ENCODE peak calls at places on chromosomes 13 and 19, in seven cellular contexts. One of them, this sample, is unnamed.
A peak's percentile ranks its signal among the peaks of the same experiment; 100 is the strongest.

GRCh38 chr13:60431108-60431700 is 34.2 kb downstream of the TDRD3 start:
- DNase-seq in endodermal cell: no peak
- DNase-seq in left ventricle myocardium inferior: no peak
- DNase-seq in psoas muscle: no peak
- DNase-seq in Calu3: peak; percentile 0
- DNase-seq in nephron progenitor cell: peak; percentile 3
- DNase-seq in choroid plexus epithelial cell: peak; percentile 85
- DNase-seq in this sample: no peak

GRCh38 chr13:114096811-114097503 is 35.5 kb downstream of the RASA3 start:
- DNase-seq in endodermal cell: peak; percentile 43
- DNase-seq in left ventricle myocardium inferior: no peak
- DNase-seq in psoas muscle: peak; percentile 50
- DNase-seq in Calu3: no peak
- DNase-seq in nephron progenitor cell: no peak
- DNase-seq in choroid plexus epithelial cell: no peak
- DNase-seq in this sample: no peak

GRCh38 chr13:89695343-89696257 is 1651.9 kb upstream of the MIR17HG start:
- DNase-seq in endodermal cell: peak; percentile 88
- DNase-seq in left ventricle myocardium inferior: no peak
- DNase-seq in psoas muscle: no peak
- DNase-seq in Calu3: peak; percentile 30
- DNase-seq in nephron progenitor cell: peak; percentile 68
- DNase-seq in choroid plexus epithelial cell: peak; percentile 69
- DNase-seq in this sample: peak; percentile 70

GRCh38 chr13:48121733-48122132 is 26.8 kb upstream of the MED4 start:
- DNase-seq in endodermal cell: no peak
- DNase-seq in left ventricle myocardium inferior: no peak
- DNase-seq in psoas muscle: no peak
- DNase-seq in Calu3: no peak
- DNase-seq in nephron progenitor cell: peak; percentile 8
- DNase-seq in choroid plexus epithelial cell: no peak
- DNase-seq in this sample: no peak

GRCh38 chr13:26658972-26659371 is 101.5 kb downstream of the WASF3 start:
- DNase-seq in endodermal cell: no peak
- DNase-seq in left ventricle myocardium inferior: no peak
- DNase-seq in psoas muscle: no peak
- DNase-seq in Calu3: no peak
- DNase-seq in nephron progenitor cell: no peak
- DNase-seq in choroid plexus epithelial cell: no peak
- DNase-seq in this sample: no peak

GRCh38 chr13:36788276-36788675 is 30.7 kb upstream of the RFXAP start:
- DNase-seq in endodermal cell: no peak
- DNase-seq in left ventricle myocardium inferior: no peak
- DNase-seq in psoas muscle: no peak
- DNase-seq in Calu3: no peak
- DNase-seq in nephron progenitor cell: no peak
- DNase-seq in choroid plexus epithelial cell: no peak
- DNase-seq in this sample: no peak

GRCh38 chr19:45391346-45391745 is 13.5 kb downstream of the PPP1R13L start:
- DNase-seq in endodermal cell: peak; percentile 73
- DNase-seq in left ventricle myocardium inferior: no peak
- DNase-seq in psoas muscle: no peak
- DNase-seq in Calu3: no peak
- DNase-seq in nephron progenitor cell: no peak
- DNase-seq in choroid plexus epithelial cell: peak; percentile 44
- DNase-seq in this sample: no peak

GRCh38 chr19:32570081-32570785 is 10.8 kb upstream of the PDCD5 start:
- DNase-seq in endodermal cell: peak; percentile 86
- DNase-seq in left ventricle myocardium inferior: no peak
- DNase-seq in psoas muscle: peak; percentile 9
- DNase-seq in Calu3: peak; percentile 68
- DNase-seq in nephron progenitor cell: peak; percentile 56
- DNase-seq in choroid plexus epithelial cell: peak; percentile 83
- DNase-seq in this sample: peak; percentile 50

GRCh38 chr19:29622191-29623070 is 16.3 kb downstream of the POP4 start:
- DNase-seq in endodermal cell: peak; percentile 78
- DNase-seq in left ventricle myocardium inferior: no peak
- DNase-seq in psoas muscle: peak; percentile 29
- DNase-seq in Calu3: peak; percentile 9
- DNase-seq in nephron progenitor cell: no peak
- DNase-seq in choroid plexus epithelial cell: peak; percentile 49
- DNase-seq in this sample: no peak

GRCh38 chr13:20567881-20568528 is 1.0 kb downstream of the IFT88 start:
- DNase-seq in endodermal cell: no peak
- DNase-seq in left ventricle myocardium inferior: no peak
- DNase-seq in psoas muscle: no peak
- DNase-seq in Calu3: no peak
- DNase-seq in nephron progenitor cell: no peak
- DNase-seq in choroid plexus epithelial cell: no peak
- DNase-seq in this sample: no peak

GRCh38 chr13:84430015-84430414 is 547.7 kb upstream of the SLITRK1 start:
- DNase-seq in endodermal cell: no peak
- DNase-seq in left ventricle myocardium inferior: no peak
- DNase-seq in psoas muscle: no peak
- DNase-seq in Calu3: no peak
- DNase-seq in nephron progenitor cell: no peak
- DNase-seq in choroid plexus epithelial cell: peak; percentile 67
- DNase-seq in this sample: no peak

GRCh38 chr19:50792852-50793250 is 2.6 kb downstream of the ACP4 start:
- DNase-seq in endodermal cell: no peak
- DNase-seq in left ventricle myocardium inferior: no peak
- DNase-seq in psoas muscle: no peak
- DNase-seq in Calu3: no peak
- DNase-seq in nephron progenitor cell: no peak
- DNase-seq in choroid plexus epithelial cell: no peak
- DNase-seq in this sample: no peak

GRCh38 chr19:36707134-36707533 is 19.7 kb downstream of the ZNF567 start:
- DNase-seq in endodermal cell: no peak
- DNase-seq in left ventricle myocardium inferior: no peak
- DNase-seq in psoas muscle: no peak
- DNase-seq in Calu3: no peak
- DNase-seq in nephron progenitor cell: no peak
- DNase-seq in choroid plexus epithelial cell: no peak
- DNase-seq in this sample: no peak

GRCh38 chr19:13149628-13150186 is 468 bp downstream of the STX10 start:
- DNase-seq in endodermal cell: peak; percentile 81
- DNase-seq in left ventricle myocardium inferior: peak; percentile 44
- DNase-seq in psoas muscle: peak; percentile 73
- DNase-seq in Calu3: no peak
- DNase-seq in nephron progenitor cell: peak; percentile 63
- DNase-seq in choroid plexus epithelial cell: peak; percentile 51
- DNase-seq in this sample: peak; percentile 66

GRCh38 chr13:25908390-25908789 is 143.4 kb downstream of the SHISA2 start:
- DNase-seq in endodermal cell: no peak
- DNase-seq in left ventricle myocardium inferior: no peak
- DNase-seq in psoas muscle: no peak
- DNase-seq in Calu3: no peak
- DNase-seq in nephron progenitor cell: peak; percentile 25
- DNase-seq in choroid plexus epithelial cell: no peak
- DNase-seq in this sample: no peak

GRCh38 chr13:113562866-113563265 is 21.7 kb upstream of the TFDP1 start:
- DNase-seq in endodermal cell: peak; percentile 25
- DNase-seq in left ventricle myocardium inferior: no peak
- DNase-seq in psoas muscle: peak; percentile 4
- DNase-seq in Calu3: no peak
- DNase-seq in nephron progenitor cell: no peak
- DNase-seq in choroid plexus epithelial cell: no peak
- DNase-seq in this sample: no peak

GRCh38 chr19:51145926-51146493 is 3.9 kb downstream of the SIGLEC7 start:
- DNase-seq in endodermal cell: peak; percentile 36
- DNase-seq in left ventricle myocardium inferior: no peak
- DNase-seq in psoas muscle: no peak
- DNase-seq in Calu3: no peak
- DNase-seq in nephron progenitor cell: no peak
- DNase-seq in choroid plexus epithelial cell: no peak
- DNase-seq in this sample: no peak

GRCh38 chr13:99828114-99828513 is 143.5 kb downstream of the ZIC5 start:
- DNase-seq in endodermal cell: no peak
- DNase-seq in left ventricle myocardium inferior: no peak
- DNase-seq in psoas muscle: no peak
- DNase-seq in Calu3: no peak
- DNase-seq in nephron progenitor cell: no peak
- DNase-seq in choroid plexus epithelial cell: no peak
- DNase-seq in this sample: no peak
- TF ChIP-seq CTCF in endodermal cell: no peak
- TF ChIP-seq CTCF in left ventricle myocardium inferior: no peak
- TF ChIP-seq CTCF in psoas muscle: no peak
- TF ChIP-seq CTCF in Calu3: no peak
- TF ChIP-seq CTCF in nephron progenitor cell: no peak
- TF ChIP-seq CTCF in choroid plexus epithelial cell: no peak
- TF ChIP-seq CTCF in this sample: no peak

GRCh38 chr13:91045351-91046034 is 302.0 kb upstream of the MIR17HG start:
- DNase-seq in endodermal cell: no peak
- DNase-seq in left ventricle myocardium inferior: no peak
- DNase-seq in psoas muscle: no peak
- DNase-seq in Calu3: no peak
- DNase-seq in nephron progenitor cell: no peak
- DNase-seq in choroid plexus epithelial cell: peak; percentile 46
- DNase-seq in this sample: peak; percentile 5

GRCh38 chr13:91042870-91043269 is 304.6 kb upstream of the MIR17HG start:
- DNase-seq in endodermal cell: no peak
- DNase-seq in left ventricle myocardium inferior: no peak
- DNase-seq in psoas muscle: no peak
- DNase-seq in Calu3: no peak
- DNase-seq in nephron progenitor cell: no peak
- DNase-seq in choroid plexus epithelial cell: no peak
- DNase-seq in this sample: no peak

DNA sequence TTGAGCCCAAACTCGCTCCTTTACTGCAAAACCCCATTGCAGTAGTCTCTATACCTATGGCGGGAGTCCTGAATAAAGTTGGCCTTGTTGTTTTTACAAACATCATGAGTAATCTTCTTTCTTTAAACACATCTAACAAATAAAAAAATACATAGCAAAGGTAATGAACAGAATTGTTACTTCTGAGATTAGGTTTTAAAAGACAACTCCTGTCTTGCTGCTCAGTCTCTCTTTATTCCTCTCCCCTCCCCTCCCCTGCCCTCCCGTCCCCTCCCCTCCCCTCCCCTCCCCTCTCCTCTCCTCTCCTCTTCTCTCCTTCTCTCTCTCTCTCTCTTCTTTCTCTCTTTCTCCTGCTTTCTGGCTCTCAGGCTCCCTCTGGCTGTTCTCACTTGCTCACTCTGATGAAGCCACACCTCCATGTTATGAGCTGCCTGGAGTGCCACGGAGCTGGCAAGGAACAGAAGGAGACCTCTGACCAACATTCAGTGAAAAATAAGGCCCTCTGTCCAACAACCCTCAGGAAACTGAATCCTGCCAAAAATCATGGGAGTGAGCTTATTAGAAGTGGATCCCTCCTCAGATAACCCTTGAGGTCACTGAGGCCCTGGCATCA is 300.7 kb upstream of the MIR17HG start:
- DNase-seq in endodermal cell: peak; percentile 62
- DNase-seq in left ventricle myocardium inferior: no peak
- DNase-seq in psoas muscle: no peak
- DNase-seq in Calu3: no peak
- DNase-seq in nephron progenitor cell: no peak
- DNase-seq in choroid plexus epithelial cell: peak; percentile 11
- DNase-seq in this sample: no peak
- TF ChIP-seq CTCF in endodermal cell: no peak
- TF ChIP-seq CTCF in left ventricle myocardium inferior: no peak
- TF ChIP-seq CTCF in psoas muscle: no peak
- TF ChIP-seq CTCF in Calu3: no peak
- TF ChIP-seq CTCF in nephron progenitor cell: no peak
- TF ChIP-seq CTCF in choroid plexus epithelial cell: peak; percentile 29
- TF ChIP-seq CTCF in this sample: no peak

GRCh38 chr13:86174632-86175031 is 375.4 kb upstream of the SLITRK6 start:
- DNase-seq in endodermal cell: no peak
- DNase-seq in left ventricle myocardium inferior: no peak
- DNase-seq in psoas muscle: no peak
- DNase-seq in Calu3: no peak
- DNase-seq in nephron progenitor cell: no peak
- DNase-seq in choroid plexus epithelial cell: peak; percentile 14
- DNase-seq in this sample: no peak
- TF ChIP-seq CTCF in endodermal cell: peak; percentile 53
- TF ChIP-seq CTCF in left ventricle myocardium inferior: no peak
- TF ChIP-seq CTCF in psoas muscle: no peak
- TF ChIP-seq CTCF in Calu3: no peak
- TF ChIP-seq CTCF in nephron progenitor cell: no peak
- TF ChIP-seq CTCF in choroid plexus epithelial cell: peak; percentile 13
- TF ChIP-seq CTCF in this sample: no peak

GRCh38 chr19:43503501-43504425 is 783 bp downstream of the PHLDB3 start:
- DNase-seq in endodermal cell: peak; percentile 99
- DNase-seq in left ventricle myocardium inferior: peak; percentile 98
- DNase-seq in psoas muscle: peak; percentile 98
- DNase-seq in Calu3: peak; percentile 99
- DNase-seq in nephron progenitor cell: peak; percentile 100
- DNase-seq in choroid plexus epithelial cell: peak; percentile 86
- DNase-seq in this sample: peak; percentile 94
- TF ChIP-seq CTCF in endodermal cell: peak; percentile 63
- TF ChIP-seq CTCF in left ventricle myocardium inferior: no peak
- TF ChIP-seq CTCF in psoas muscle: no peak
- TF ChIP-seq CTCF in Calu3: no peak
- TF ChIP-seq CTCF in nephron progenitor cell: no peak
- TF ChIP-seq CTCF in choroid plexus epithelial cell: peak; percentile 1
- TF ChIP-seq CTCF in this sample: peak; percentile 21

GRCh38 chr19:10306327-10306726 is 3.3 kb downstream of the ZGLP1 start:
- DNase-seq in endodermal cell: no peak
- DNase-seq in left ventricle myocardium inferior: no peak
- DNase-seq in psoas muscle: no peak
- DNase-seq in Calu3: no peak
- DNase-seq in nephron progenitor cell: no peak
- DNase-seq in choroid plexus epithelial cell: no peak
- DNase-seq in this sample: no peak

GRCh38 chr19:10299545-10300458 is 9.8 kb downstream of the ZGLP1 start:
- DNase-seq in endodermal cell: no peak
- DNase-seq in left ventricle myocardium inferior: no peak
- DNase-seq in psoas muscle: no peak
- DNase-seq in Calu3: no peak
- DNase-seq in nephron progenitor cell: no peak
- DNase-seq in choroid plexus epithelial cell: no peak
- DNase-seq in this sample: no peak

GRCh38 chr19:10309423-10309822 is at the start of gene ZGLP1:
- DNase-seq in endodermal cell: no peak
- DNase-seq in left ventricle myocardium inferior: no peak
- DNase-seq in psoas muscle: no peak
- DNase-seq in Calu3: no peak
- DNase-seq in nephron progenitor cell: no peak
- DNase-seq in choroid plexus epithelial cell: no peak
- DNase-seq in this sample: no peak

GRCh38 chr19:10305139-10305806 is 4.3 kb downstream of the ZGLP1 start:
- DNase-seq in endodermal cell: no peak
- DNase-seq in left ventricle myocardium inferior: no peak
- DNase-seq in psoas muscle: no peak
- DNase-seq in Calu3: no peak
- DNase-seq in nephron progenitor cell: no peak
- DNase-seq in choroid plexus epithelial cell: no peak
- DNase-seq in this sample: no peak
- TF ChIP-seq CTCF in endodermal cell: no peak
- TF ChIP-seq CTCF in left ventricle myocardium inferior: no peak
- TF ChIP-seq CTCF in psoas muscle: no peak
- TF ChIP-seq CTCF in Calu3: no peak
- TF ChIP-seq CTCF in nephron progenitor cell: no peak
- TF ChIP-seq CTCF in choroid plexus epithelial cell: no peak
- TF ChIP-seq CTCF in this sample: no peak